ENCODE peak calls at places on chromosomes 16 and 17, in eight cellular contexts. I is tibial nerve, E is transverse colon, C is suprapubic skin, H is ovary, J is A549, Y is sigmoid colon, M is stomach. L is an unnamed sample.

GRCh38 chr17:60327870-60328362 is 64.0 kb downstream of the USP32 start:
- DNase-seq in C (no peak), H (no peak), E (no peak), J (no peak), Y (no peak), I (no peak), M (no peak), L (no peak)

GRCh38 chr17:15398736-15399331 is 57.4 kb upstream of the TEKT3 start:
- DNase-seq in J (no peak), C (no peak), M (no peak), E (no peak), H (no peak), I (no peak), Y (no peak), L (no peak)

GRCh38 chr17:6374761-6375312 is 60.1 kb downstream of the AIPL1 start:
- DNase-seq in H (no peak), J (peak; percentile 86), I (no peak), C (no peak), M (no peak), E (no peak), Y (no peak), L (peak; percentile 81)

GRCh38 chr16:49431591-49432290 is 58.1 kb downstream of the C16orf78 start:
- DNase-seq in H (no peak), E (no peak), I (no peak), J (no peak), C (peak; percentile 14), M (no peak), Y (peak; percentile 33), L (no peak)

GRCh38 chr16:72291531-72291981 is 119.6 kb upstream of the PMFBP1 start:
- DNase-seq in J (peak; percentile 53), E (no peak), M (no peak), H (no peak), Y (no peak), I (no peak), C (no peak), L (no peak)

GRCh38 chr17:32943206-32943605 is 15.3 kb downstream of the TMEM98 start:
- DNase-seq in H (no peak), C (no peak), I (no peak), M (peak; percentile 34), E (no peak), Y (no peak), J (no peak), L (no peak)

GRCh38 chr17:37494401-37494831 is 4.7 kb downstream of the DUSP14 start:
- DNase-seq in M (no peak), H (no peak), I (no peak), Y (no peak), J (no peak), C (no peak), E (no peak), L (no peak)

GRCh38 chr16:3577302-3577752 is at the start of gene NLRC3:
- DNase-seq in C (no peak), I (no peak), M (no peak), J (no peak), Y (no peak), E (peak; percentile 28), H (no peak), L (no peak)

GRCh38 chr16:64900517-64900916 is 221.3 kb downstream of the CDH11 start:
- DNase-seq in E (no peak), H (no peak), I (no peak), M (no peak), J (no peak), C (no peak), Y (no peak), L (no peak)

GRCh38 chr17:41325611-41326010 is 10.1 kb upstream of the KRTAP17-1 start:
- DNase-seq in Y (no peak), C (no peak), J (no peak), I (no peak), M (no peak), E (no peak), H (no peak), L (no peak)
- TF ChIP-seq EP300 in Y (no peak), C (no peak), J (no peak), I (no peak), M (no peak), E (no peak), H (no peak), L (no peak)

GRCh38 chr17:3796822-3797170 is 4.2 kb downstream of the ITGAE start:
- DNase-seq in I (no peak), H (no peak), M (no peak), J (no peak), Y (no peak), C (peak; percentile 29), E (no peak), L (no peak)
- TF ChIP-seq EP300 in I (no peak), H (no peak), M (no peak), J (no peak), Y (no peak), C (no peak), E (no peak), L (no peak)

GRCh38 chr16:47713225-47713595 is 252.1 kb downstream of the PHKB start:
- DNase-seq in J (no peak), Y (no peak), H (no peak), C (no peak), E (no peak), M (no peak), I (no peak), L (no peak)
- TF ChIP-seq EP300 in J (no peak), Y (no peak), H (no peak), C (no peak), E (no peak), M (no peak), I (no peak), L (no peak)

DNA sequence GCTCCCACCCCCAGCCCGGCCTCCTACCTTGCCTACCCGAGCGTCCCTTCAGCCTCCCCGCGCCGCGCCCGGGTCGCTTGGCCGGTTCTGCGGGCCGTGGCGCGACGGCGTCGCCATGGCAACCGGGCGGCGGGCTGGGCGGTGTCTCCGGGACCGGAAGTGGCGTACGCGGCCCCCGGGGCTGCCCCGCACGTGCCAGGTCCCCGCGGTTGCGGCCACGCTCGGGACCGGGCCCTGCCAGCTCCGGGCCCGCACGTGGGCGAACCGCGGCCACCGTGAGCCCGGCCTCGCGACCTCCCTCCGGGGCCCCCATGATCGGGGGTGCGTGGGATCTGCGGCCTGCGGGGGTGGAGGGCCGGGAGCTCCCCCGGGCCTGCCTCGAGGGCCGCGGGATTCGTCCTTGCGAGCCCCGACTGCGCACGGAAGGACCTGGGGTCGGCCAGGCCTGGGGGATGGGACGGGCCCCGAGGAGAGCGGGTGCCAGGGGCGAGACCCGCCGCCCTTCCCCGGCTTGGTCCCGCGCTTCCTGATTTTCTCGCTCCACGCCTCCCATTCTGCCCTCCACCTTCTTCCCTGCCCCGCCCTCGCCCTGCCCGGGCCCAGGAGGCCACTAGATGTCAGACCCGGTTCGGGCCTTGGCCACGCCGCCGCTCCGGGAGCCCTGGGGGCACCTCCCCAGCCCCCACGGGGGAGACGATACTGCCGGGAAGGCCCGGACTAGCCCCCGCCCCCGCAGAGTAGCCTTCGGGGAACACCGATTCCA is at the start of gene CYB561:
- DNase-seq in Y (peak; percentile 89), C (peak; percentile 91), M (peak; percentile 90), I (peak; percentile 58), J (peak; percentile 92), E (peak; percentile 91), H (peak; percentile 87), L (no peak)
- TF ChIP-seq EP300 in Y (no peak), C (no peak), M (no peak), I (no peak), J (no peak), E (no peak), H (no peak), L (no peak)

DNA sequence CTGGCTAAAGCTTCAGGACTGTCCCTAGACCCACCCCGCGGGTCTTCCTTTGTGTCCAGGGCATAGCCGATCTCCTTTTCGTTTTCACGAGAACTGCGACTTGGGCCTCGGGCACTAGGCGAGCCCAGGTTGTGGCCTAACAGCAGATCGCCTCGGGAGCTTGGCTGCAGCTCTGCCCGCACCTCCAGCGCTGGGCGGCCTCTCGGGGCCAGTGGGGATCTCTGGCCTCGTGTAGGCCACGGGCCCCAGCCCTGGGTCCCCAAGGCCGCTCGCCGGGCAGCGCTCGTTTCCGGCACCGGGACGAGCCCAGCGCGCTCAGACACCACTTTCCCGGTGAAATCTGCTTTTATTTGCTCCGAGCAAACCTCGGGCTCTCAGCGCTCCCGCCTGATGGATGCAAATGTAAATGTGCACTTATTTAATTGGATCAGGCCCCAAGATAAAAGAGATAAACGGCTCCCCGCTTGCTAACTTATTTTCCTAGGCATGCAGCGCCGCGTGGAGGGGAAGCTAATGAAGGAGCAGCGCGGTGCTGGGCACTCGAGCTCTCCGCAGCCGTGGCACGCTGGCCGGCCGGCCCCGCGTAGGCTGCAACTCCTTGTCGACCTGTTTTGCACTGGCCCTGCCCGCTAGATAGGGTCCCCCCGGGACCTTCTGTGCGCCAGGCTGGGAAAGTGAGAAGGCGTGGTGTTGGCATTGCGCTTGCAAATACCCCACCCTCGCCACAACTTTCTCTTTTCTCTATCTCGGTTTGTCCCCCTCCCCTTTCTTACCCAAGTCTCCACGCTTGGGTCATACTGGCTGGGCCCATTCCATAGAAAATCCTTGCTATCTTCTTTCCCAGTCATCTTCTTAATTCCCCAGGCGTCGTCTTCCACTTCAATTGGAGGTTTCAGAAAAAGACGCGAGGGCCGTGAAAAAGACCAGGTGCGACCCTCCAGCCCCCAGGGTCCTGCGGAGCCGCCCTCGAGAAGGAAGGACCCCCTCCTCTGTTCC is 8.0 kb downstream of the IRX5 start:
- DNase-seq in I (no peak), J (no peak), E (no peak), H (no peak), C (peak; percentile 73), Y (no peak), M (no peak), L (peak; percentile 77)
- TF ChIP-seq EP300 in I (no peak), J (no peak), E (no peak), H (no peak), C (no peak), Y (no peak), M (no peak), L (no peak)

GRCh38 chr17:79258042-79258441 is 183.4 kb downstream of the ENGASE start:
- DNase-seq in I (no peak), E (no peak), Y (no peak), M (no peak), C (no peak), H (no peak), J (no peak), L (no peak)
- TF ChIP-seq EP300 in I (no peak), E (no peak), Y (no peak), M (no peak), C (no peak), H (no peak), J (no peak), L (no peak)

GRCh38 chr16:46706642-46707041 is 17.2 kb downstream of the ORC6 start:
- DNase-seq in H (no peak), M (no peak), E (no peak), J (no peak), I (no peak), Y (no peak), C (no peak), L (no peak)
- TF ChIP-seq EP300 in H (no peak), M (no peak), E (no peak), J (no peak), I (no peak), Y (no peak), C (no peak), L (no peak)

L was measured in esophagus muscularis mucosa.